ENCODE peak calls at places on chromosome 7, in five cellular contexts. E is colonic mucosa, C is left ventricle myocardium inferior, F is transverse colon, T is pancreas. K is an unnamed sample.

GRCh38 chr7:133853706-133854276 is 273.3 kb upstream of the LRGUK start:
- DNase-seq in C (no peak), T (no peak), E (peak; percentile 61), F (peak; percentile 35), K (peak; percentile 82)

GRCh38 chr7:44290250-44290616 is 35.2 kb downstream of the CAMK2B start:
- DNase-seq in F (peak; percentile 3), C (peak; percentile 11), T (no peak), E (no peak), K (no peak)

GRCh38 chr7:112449353-112449752 is 907 bp upstream of the IFRD1 start:
- DNase-seq in F (peak; percentile 55), T (peak; percentile 52), E (peak; percentile 62), C (no peak), K (no peak)

GRCh38 chr7:143288836-143289235 is 685 bp downstream of the CASP2 start:
- DNase-seq in E (no peak), T (no peak), F (no peak), C (no peak), K (no peak)

GRCh38 chr7:27247452-27248426 is 5.1 kb downstream of the EVX1 start:
- DNase-seq in C (no peak), T (no peak), E (no peak), F (no peak), K (no peak)

GRCh38 chr7:69228212-69228811 is 370.0 kb upstream of the AUTS2 start:
- DNase-seq in F (no peak), T (no peak), C (no peak), E (no peak), K (no peak)

GRCh38 chr7:129785457-129786178 is 167.1 kb downstream of the UBE2H start:
- DNase-seq in T (no peak), F (no peak), E (no peak), C (no peak), K (no peak)

GRCh38 chr7:124712017-124712416 is 53.6 kb downstream of the GPR37 start:
- DNase-seq in E (no peak), C (no peak), T (no peak), F (no peak), K (no peak)

GRCh38 chr7:43570688-43571365 is 12.1 kb upstream of the STK17A start:
- DNase-seq in C (no peak), E (no peak), F (no peak), T (no peak), K (no peak)

GRCh38 chr7:137606061-137606674 is 240.6 kb downstream of the DGKI start:
- DNase-seq in F (no peak), T (no peak), C (no peak), E (no peak), K (no peak)

GRCh38 chr7:90645784-90646183 is 49.7 kb downstream of the CDK14 start:
- DNase-seq in F (no peak), E (no peak), T (no peak), C (no peak), K (no peak)

GRCh38 chr7:128120116-128120515 is 88.9 kb upstream of the LRRC4 start:
- DNase-seq in C (no peak), F (no peak), T (no peak), E (no peak), K (no peak)

GRCh38 chr7:123417580-123417979 is 116.8 kb downstream of the IQUB start:
- DNase-seq in E (no peak), F (no peak), T (no peak), C (no peak), K (no peak)

GRCh38 chr7:20514364-20514763 is 101.1 kb upstream of the ABCB5 start:
- DNase-seq in C (peak; percentile 15), T (peak; percentile 35), F (no peak), E (no peak), K (no peak)

GRCh38 chr7:40622830-40623507 is 488.2 kb downstream of the SUGCT start:
- DNase-seq in T (no peak), F (no peak), C (no peak), E (no peak), K (no peak)

GRCh38 chr7:92621026-92621540 is 30.9 kb upstream of the FAM133B start:
- DNase-seq in C (peak; percentile 28), E (peak; percentile 77), T (peak; percentile 70), F (peak; percentile 76), K (peak; percentile 74)

GRCh38 chr7:74568658-74569057 is 88.9 kb upstream of the GTF2I start:
- DNase-seq in T (no peak), F (no peak), C (no peak), E (no peak), K (no peak)

GRCh38 chr7:149286811-149287400 is 24.9 kb downstream of the ZNF783 start:
- DNase-seq in T (peak; percentile 45), E (no peak), C (no peak), F (no peak), K (no peak)

GRCh38 chr7:46461334-46461777 is 540.3 kb upstream of the IGFBP3 start:
- DNase-seq in C (no peak), F (no peak), T (no peak), E (no peak), K (peak; percentile 52)

GRCh38 chr7:75617634-75618234 is 121.0 kb downstream of the HIP1 start:
- DNase-seq in C (peak; percentile 62), E (peak; percentile 34), F (peak; percentile 45), T (peak; percentile 57), K (no peak)

GRCh38 chr7:82631998-82632397 is 188.4 kb upstream of the CACNA2D1 start:
- DNase-seq in F (no peak), E (no peak), T (no peak), C (no peak), K (no peak)

GRCh38 chr7:23121175-23121574 is 15.6 kb downstream of the KLHL7 start:
- DNase-seq in F (no peak), C (no peak), T (no peak), E (no peak), K (no peak)

GRCh38 chr7:34821965-34822558 is 164.0 kb downstream of the NPSR1 start:
- DNase-seq in F (no peak), E (no peak), T (no peak), C (no peak), K (no peak)

GRCh38 chr7:44281811-44282600 is 43.4 kb downstream of the CAMK2B start:
- DNase-seq in F (peak; percentile 5), E (no peak), C (peak; percentile 6), T (peak; percentile 12), K (no peak)

DNA sequence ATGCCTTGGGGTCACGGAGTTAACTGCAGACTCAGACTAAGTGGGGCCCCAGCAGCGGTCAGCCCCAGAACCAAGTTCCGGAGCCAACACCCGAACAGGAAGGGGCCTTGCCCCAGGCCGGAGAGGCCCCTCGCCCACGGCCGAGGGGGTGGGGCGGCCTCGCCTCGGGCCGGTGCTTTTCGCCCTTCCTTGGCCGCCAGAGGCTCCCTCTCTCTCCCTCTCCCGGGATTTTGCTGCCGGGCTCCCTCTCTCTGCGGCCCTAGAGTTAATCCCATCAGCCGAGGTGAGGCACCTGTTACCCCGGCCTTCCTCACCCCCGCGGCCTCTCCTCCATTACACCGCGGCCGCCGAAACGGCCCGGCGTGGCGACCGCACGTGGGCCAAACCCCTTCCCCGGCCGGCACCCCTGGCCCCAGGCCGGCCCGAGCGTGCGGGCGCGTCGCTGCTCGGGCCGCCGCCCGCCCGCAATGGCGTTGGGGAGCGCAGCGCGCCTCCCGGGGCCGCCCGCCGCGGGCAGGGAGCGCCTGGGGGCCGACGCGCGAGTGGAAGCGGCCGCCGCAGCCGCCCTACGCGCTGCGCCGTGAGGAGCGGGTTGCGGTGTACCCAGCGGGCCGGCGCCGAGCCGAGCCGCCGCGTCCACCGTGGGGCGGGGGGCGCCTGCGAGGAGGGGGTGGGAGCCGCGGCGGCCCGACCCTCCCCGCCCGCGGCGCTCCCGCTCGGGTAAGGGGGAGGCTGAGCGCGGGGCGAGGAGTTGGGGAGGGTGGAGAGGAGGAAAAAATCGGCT is at the start of gene PPP1R9A:
- DNase-seq in C (peak; percentile 33), T (peak; percentile 71), E (peak; percentile 57), F (peak; percentile 61), K (no peak)
- TF ChIP-seq CTCF in C (peak; percentile 54), T (no peak), E (peak; percentile 11), F (peak; percentile 43), K (peak; percentile 19)

DNA sequence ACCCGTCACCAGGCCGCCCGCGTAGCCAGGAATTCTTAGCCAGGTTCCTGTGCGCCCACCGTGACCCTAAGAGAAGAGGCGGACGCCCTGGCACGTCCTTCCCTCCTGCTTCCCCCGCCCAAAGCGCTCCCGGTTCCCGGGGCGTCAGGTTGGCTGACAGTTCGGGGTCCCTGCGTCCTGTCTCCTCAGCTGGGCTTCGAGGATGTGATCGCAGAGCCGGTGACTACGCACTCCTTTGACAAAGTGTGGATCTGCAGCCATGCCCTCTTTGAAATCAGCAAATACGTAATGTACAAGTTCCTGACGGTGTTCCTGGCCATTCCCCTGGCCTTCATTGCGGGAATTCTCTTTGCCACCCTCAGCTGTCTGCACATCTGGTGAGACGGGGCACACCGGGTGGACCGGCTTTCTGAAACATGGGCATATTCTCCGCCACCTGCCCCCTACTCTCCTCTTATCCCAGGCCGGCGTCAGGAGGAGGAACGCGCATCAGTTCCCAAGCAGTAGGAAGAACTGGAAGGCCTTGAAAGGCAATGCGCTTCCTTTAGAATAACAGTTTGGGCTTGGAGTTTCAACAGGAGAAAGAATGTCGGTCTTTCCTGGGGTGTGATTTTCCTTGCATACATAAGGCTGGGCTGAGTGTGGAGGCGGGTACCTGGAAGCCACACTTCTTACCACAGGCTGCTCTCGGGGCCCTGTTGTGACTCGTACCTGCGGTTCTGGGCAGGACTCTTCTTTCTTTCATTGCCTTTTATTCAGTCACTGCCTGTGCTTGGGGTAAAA is 724 bp downstream of the CAV2 start:
- DNase-seq in T (no peak), E (peak; percentile 26), F (peak; percentile 26), C (peak; percentile 37), K (no peak)
- H3K4me3 ChIP-seq in T (peak overlapping the region; percentile 41), E (peak overlapping the region; percentile 66), F (peak overlapping the region; percentile 44), C (peak overlapping the region; percentile 91), K (peak overlapping the region; percentile 67)

DNA sequence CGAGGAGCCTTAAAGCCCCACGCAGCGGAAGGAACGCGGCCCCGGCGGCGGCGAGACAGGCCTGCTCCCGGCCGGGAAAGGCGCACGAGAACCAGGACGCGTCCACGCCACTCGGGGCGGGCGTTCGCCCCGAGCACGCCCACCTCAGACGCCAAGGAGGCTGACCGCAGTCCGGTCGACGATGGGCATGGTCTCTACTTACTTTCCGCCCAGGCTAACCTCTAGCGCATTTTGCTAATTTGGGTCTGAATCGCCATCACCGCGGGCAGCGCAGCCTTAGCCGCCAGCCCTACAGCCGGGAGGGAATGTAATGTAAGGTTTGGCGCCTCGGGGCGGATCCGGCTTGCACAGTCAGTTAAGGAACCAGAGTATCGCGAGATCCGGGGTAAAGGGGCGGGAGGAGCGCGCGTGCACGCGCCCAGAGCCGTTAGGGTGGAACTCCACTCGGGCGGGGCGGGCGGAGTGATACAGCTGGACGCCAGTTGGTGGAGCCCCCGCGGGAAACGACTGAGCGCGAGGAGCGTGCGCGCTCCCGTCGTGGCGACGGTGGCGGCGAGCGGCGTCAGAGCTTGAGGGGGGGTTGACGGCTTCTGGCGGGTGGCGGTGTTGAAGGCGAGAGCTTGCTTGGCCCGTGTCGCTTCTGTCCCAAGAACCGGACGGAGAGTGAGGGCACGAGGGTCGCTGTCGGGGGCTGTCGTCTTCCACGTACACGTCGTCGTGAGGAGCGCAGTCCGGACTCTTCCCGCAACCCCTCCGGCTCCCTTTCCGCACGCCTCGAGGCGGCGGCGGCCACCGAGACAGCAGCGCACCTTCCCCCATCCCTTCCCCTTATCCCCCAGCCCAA is at the start of gene LUC7L2:
- DNase-seq in F (peak; percentile 100), C (peak; percentile 100), T (peak; percentile 100), E (peak; percentile 100), K (peak; percentile 89)
- TF ChIP-seq CTCF in F (peak; percentile 17), C (no peak), T (no peak), E (no peak), K (no peak)

DNA sequence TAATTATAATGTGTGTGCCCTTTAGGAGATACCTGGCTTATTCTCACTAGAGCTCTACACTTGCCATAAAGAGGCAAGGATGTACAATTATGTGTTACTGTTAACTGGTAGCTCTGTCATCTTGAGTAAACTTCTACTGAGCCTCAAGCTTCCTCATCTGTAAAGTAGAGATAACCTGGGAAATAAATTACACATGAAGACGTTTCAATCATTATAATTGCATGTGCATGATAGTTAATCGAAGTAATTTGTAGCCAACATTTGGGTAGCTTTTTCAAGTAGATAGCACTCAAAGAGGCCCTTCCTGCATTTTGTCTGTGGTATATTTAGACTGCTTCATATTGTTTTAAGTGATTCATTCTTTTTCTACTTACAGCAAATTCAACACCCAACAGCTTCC is 2.4 kb downstream of the CCT6A start:
- DNase-seq in E (no peak), C (no peak), F (no peak), T (no peak), K (no peak)
- H3K4me3 ChIP-seq in E (no peak overlapping the region), C (no peak overlapping the region), F (no peak overlapping the region), T (no peak overlapping the region), K (no peak overlapping the region)